ENCODE peak calls at places on chromosomes 5 and 9, in five cellular contexts. I is iris pigment epithelial cell; Q is Kasumi-1; W is T-helper 17 cell; H is stimulated activated CD8-positive, alpha-beta memory T cell treated with anti-CD3 and anti-CD28 coated beads, Interleukin-4, amount 100 ng/mL, for 24 hours. T is an unnamed sample.

GRCh38 chr5:127892467-127893207 is 189.4 kb downstream of the CCDC192 start:
- DNase-seq in I (peak; percentile 89), Q (no peak), W (no peak), H (no peak), T (no peak)

GRCh38 chr5:112849912-112850311 is 11.2 kb upstream of the SRP19 start:
- DNase-seq in I (no peak), Q (no peak), W (no peak), H (no peak), T (no peak)

GRCh38 chr5:176697929-176698520 is 50.7 kb downstream of the TSPAN17 start:
- DNase-seq in I (no peak), Q (no peak), W (no peak), H (no peak), T (no peak)

GRCh38 chr5:6545770-6546690 is 86.8 kb downstream of the NSUN2 start:
- DNase-seq in I (no peak), Q (no peak), W (no peak), H (no peak), T (no peak)

GRCh38 chr9:127307802-127308201 is 43.2 kb downstream of the GARNL3 start:
- DNase-seq in I (no peak), Q (no peak), W (no peak), H (no peak), T (no peak)

GRCh38 chr5:126103050-126103449 is 320.2 kb upstream of the GRAMD2B start:
- DNase-seq in I (no peak), Q (no peak), W (no peak), H (no peak), T (no peak)

GRCh38 chr9:80012557-80013330 is 441.0 kb downstream of the TLE4 start:
- DNase-seq in I (no peak), Q (no peak), W (no peak), H (no peak), T (no peak)

GRCh38 chr5:36363101-36363500 is 61.4 kb upstream of the RANBP3L start:
- DNase-seq in I (peak; percentile 58), Q (peak; percentile 6), W (no peak), H (no peak), T (no peak)

GRCh38 chr9:33135086-33135958 is 31.8 kb downstream of the B4GALT1 start:
- DNase-seq in I (peak; percentile 37), Q (no peak), W (no peak), H (no peak), T (peak; percentile 76)

GRCh38 chr5:160129841-160130240 is 10.6 kb upstream of the PWWP2A start:
- DNase-seq in I (peak; percentile 31), Q (no peak), W (no peak), H (no peak), T (no peak)

GRCh38 chr9:698276-698675 is 143.2 kb upstream of the DMRT1 start:
- DNase-seq in I (peak; percentile 69), Q (no peak), W (no peak), H (no peak), T (no peak)

GRCh38 chr5:31640024-31640423 is 1.1 kb downstream of the PDZD2 start:
- DNase-seq in I (no peak), Q (no peak), W (no peak), H (no peak), T (no peak)

GRCh38 chr9:79670269-79670961 is 98.7 kb downstream of the TLE4 start:
- DNase-seq in I (no peak), Q (no peak), W (no peak), H (no peak), T (peak; percentile 11)

GRCh38 chr5:91277840-91278239 is 105.3 kb downstream of the ARRDC3 start:
- DNase-seq in I (no peak), Q (no peak), W (no peak), H (no peak), T (no peak)

GRCh38 chr9:98101868-98102273 is 17.2 kb downstream of the TRIM14 start:
- DNase-seq in I (peak; percentile 59), Q (peak; percentile 99), W (peak; percentile 64), H (no peak), T (peak; percentile 89)

GRCh38 chr5:90866333-90866732 is 307.7 kb downstream of the ADGRV1 start:
- DNase-seq in I (peak; percentile 42), Q (peak; percentile 78), W (no peak), H (no peak), T (peak; percentile 5)

GRCh38 chr5:160743027-160743426 is 109.0 kb downstream of the ATP10B start:
- DNase-seq in I (no peak), Q (no peak), W (no peak), H (no peak), T (peak; percentile 42)

GRCh38 chr9:1768561-1768960 is 246.6 kb upstream of the SMARCA2 start:
- DNase-seq in I (no peak), Q (no peak), W (no peak), H (no peak), T (no peak)

GRCh38 chr9:96169488-96169887 is 132.5 kb downstream of the HSD17B3 start:
- DNase-seq in I (peak; percentile 36), Q (no peak), W (no peak), H (no peak), T (no peak)

GRCh38 chr9:113682297-113682771 is 193.8 kb upstream of the ZNF618 start:
- DNase-seq in I (peak; percentile 77), Q (peak; percentile 59), W (no peak), H (peak; percentile 15), T (peak; percentile 48)

GRCh38 chr5:141850183-141850768 is 27.9 kb downstream of the PCDH1 start:
- DNase-seq in I (peak; percentile 44), Q (no peak), W (no peak), H (peak; percentile 14), T (no peak)

GRCh38 chr9:136587944-136588662 is 42.3 kb upstream of the NOTCH1 start:
- DNase-seq in I (no peak), Q (peak; percentile 64), W (no peak), H (no peak), T (no peak)

GRCh38 chr9:126853667-126854066 is 6.8 kb upstream of the ZBTB34 start:
- DNase-seq in I (peak; percentile 67), Q (no peak), W (no peak), H (no peak), T (no peak)

GRCh38 chr5:130627145-130627544 is 537.9 kb downstream of the HINT1 start:
- DNase-seq in I (no peak), Q (no peak), W (no peak), H (no peak), T (no peak)

GRCh38 chr5:137582218-137582617 is 83.1 kb upstream of the SPOCK1 start:
- DNase-seq in I (no peak), Q (no peak), W (no peak), H (no peak), T (peak; percentile 98)

GRCh38 chr9:121662896-121663580 is 11.6 kb downstream of the DAB2IP start:
- DNase-seq in I (no peak), Q (no peak), W (no peak), H (no peak), T (no peak)